ENCODE peak calls at places on chromosomes 12 and 14, in five cellular contexts. K is NCI-H1092 treated with DMSO at 0.1 percent for 48 hours, R is SW 1271, A is HEK293T, Z is ureter. T is an unnamed sample.

GRCh38 chr12:3753549-3754284 is 808 bp upstream of the CRACR2A start:
- DNase-seq in K (peak; percentile 40), R (no peak), A (no peak), Z (no peak), T (no peak)

GRCh38 chr12:121921106-121921505 is 2.7 kb downstream of the CFAP251 start:
- DNase-seq in K (no peak), R (no peak), A (no peak), Z (no peak), T (no peak)

GRCh38 chr14:79605863-79606262 is 605.4 kb downstream of the DIO2 start:
- DNase-seq in K (peak; percentile 93), R (no peak), A (no peak), Z (no peak), T (no peak)

GRCh38 chr14:50225067-50225973 is 6.1 kb downstream of the SOS2 start:
- DNase-seq in K (no peak), R (no peak), A (no peak), Z (no peak), T (no peak)

GRCh38 chr14:76919811-76920571 is 93.8 kb downstream of the LRRC74A start:
- DNase-seq in K (peak; percentile 94), R (no peak), A (no peak), Z (no peak), T (no peak)

GRCh38 chr14:52000019-52000582 is 10.8 kb downstream of the RTRAF start:
- DNase-seq in K (no peak), R (no peak), A (no peak), Z (no peak), T (no peak)

GRCh38 chr12:46468159-46468558 is 95.6 kb upstream of the SLC38A2 start:
- DNase-seq in K (no peak), R (peak; percentile 88), A (no peak), Z (no peak), T (no peak)

GRCh38 chr14:96277890-96278289 is 21.9 kb downstream of the BDKRB1 start:
- DNase-seq in K (no peak), R (no peak), A (no peak), Z (no peak), T (no peak)

GRCh38 chr14:50677527-50678063 is 9.5 kb upstream of the SAV1 start:
- DNase-seq in K (no peak), R (peak; percentile 88), A (no peak), Z (no peak), T (no peak)

GRCh38 chr14:100067971-100068959 is 3.0 kb downstream of the EVL start:
- DNase-seq in K (no peak), R (no peak), A (no peak), Z (peak; percentile 87), T (peak; percentile 92)

GRCh38 chr12:48442191-48442828 is 30.0 kb upstream of the ANP32D start:
- DNase-seq in K (no peak), R (no peak), A (peak; percentile 21), Z (no peak), T (no peak)

GRCh38 chr12:68040450-68041075 is 51.3 kb downstream of the IFNG-AS1 start:
- DNase-seq in K (peak; percentile 64), R (peak; percentile 71), A (peak; percentile 76), Z (peak; percentile 70), T (peak; percentile 51)

GRCh38 chr12:116718578-116719454 is 19.1 kb downstream of the SPRING1 start:
- DNase-seq in K (peak; percentile 60), R (no peak), A (no peak), Z (no peak), T (no peak)

GRCh38 chr12:105978276-105978675 is 160.5 kb downstream of the NUAK1 start:
- DNase-seq in K (no peak), R (no peak), A (no peak), Z (no peak), T (no peak)

GRCh38 chr14:52080171-52080800 is 11.4 kb upstream of the NID2 start:
- DNase-seq in K (no peak), R (no peak), A (no peak), Z (no peak), T (no peak)

GRCh38 chr14:20219033-20219432 is 4.5 kb upstream of the OR11H6 start:
- DNase-seq in K (no peak), R (no peak), A (no peak), Z (no peak), T (no peak)

GRCh38 chr14:92846162-92846897 is 52.2 kb downstream of the GOLGA5 start:
- DNase-seq in K (no peak), R (no peak), A (no peak), Z (no peak), T (no peak)

T was measured in stimulated activated effector memory CD8-positive, alpha-beta T cell treated with anti-CD3 and anti-CD28 coated beads, Interleukin-12 subunit alpha, Interleukin-12 subunit beta, amount 100 ng/mL, for 72 hours.